ENCODE peak calls at places on chromosomes 6 and 20, in ten cellular contexts. A is cardiac muscle cell; N is CD8-positive, alpha-beta T cell; Z is pancreas; S is iPS DF 6.9; I is effector memory CD4-positive, alpha-beta T cell; Q is HCT116; T is left ventricle myocardium inferior; L is tibial nerve; F is OCI-LY7. K is an unnamed sample.

GRCh38 chr20:25281541-25281991 is 33.7 kb downstream of the PYGB start:
- DNase-seq in S (no peak), I (no peak), A (no peak), T (peak), Z (no peak), N (no peak), Q (no peak), L (no peak), F (peak), K (no peak)

GRCh38 chr6:22003219-22003779 is 293.5 kb downstream of the PRL start:
- DNase-seq in A (no peak), S (no peak), N (no peak), F (no peak), Z (no peak), I (no peak), T (no peak), L (no peak), Q (no peak), K (no peak)

GRCh38 chr20:38129248-38129865 is 35.7 kb downstream of the TGM2 start:
- DNase-seq in L (no peak), Q (no peak), I (no peak), T (no peak), N (no peak), A (no peak), Z (no peak), S (no peak), F (no peak), K (no peak)

GRCh38 chr6:117494694-117495318 is 12.3 kb downstream of the DCBLD1 start:
- DNase-seq in T (no peak), A (no peak), Z (no peak), L (no peak), N (no peak), S (no peak), Q (no peak), I (no peak), F (no peak), K (no peak)

GRCh38 chr6:135940783-135941182 is 89.3 kb downstream of the PDE7B start:
- DNase-seq in F (no peak), L (no peak), N (no peak), S (no peak), A (no peak), Z (no peak), T (no peak), Q (no peak), I (no peak), K (no peak)

GRCh38 chr6:40713002-40713719 is 126.0 kb upstream of the LRFN2 start:
- DNase-seq in Z (no peak), A (no peak), Q (no peak), F (no peak), I (no peak), N (no peak), S (no peak), L (no peak), T (no peak), K (no peak)

GRCh38 chr6:160279850-160280249 is 21.2 kb upstream of the SLC22A2 start:
- DNase-seq in S (no peak), Z (no peak), A (no peak), N (no peak), F (no peak), I (no peak), L (no peak), Q (no peak), T (no peak), K (peak)

GRCh38 chr20:44616604-44616964 is 34.2 kb downstream of the PKIG start:
- DNase-seq in S (no peak), L (no peak), T (peak), F (no peak), Q (no peak), N (no peak), A (no peak), Z (no peak), I (no peak), K (no peak)

GRCh38 chr6:41439524-41440418 is 104.4 kb downstream of the NCR2 start:
- DNase-seq in L (no peak), N (no peak), Z (no peak), Q (no peak), A (peak), F (peak), I (no peak), S (no peak), T (no peak), K (no peak)

GRCh38 chr6:121826156-121826810 is 390.8 kb downstream of the GJA1 start:
- DNase-seq in T (no peak), N (no peak), L (no peak), A (peak), F (no peak), Q (peak), Z (no peak), I (no peak), S (no peak), K (peak)

GRCh38 chr6:44053760-44054556 is 73.3 kb downstream of the MRPL14 start:
- DNase-seq in N (no peak), Z (no peak), F (no peak), Q (no peak), T (no peak), A (peak), S (no peak), I (no peak), L (no peak), K (no peak)

GRCh38 chr20:24673678-24674570 is 204.5 kb downstream of the SYNDIG1 start:
- DNase-seq in N (no peak), T (no peak), L (no peak), S (no peak), Q (no peak), F (no peak), A (peak), Z (no peak), I (no peak), K (no peak)

GRCh38 chr6:164013480-164014208 is 599.1 kb downstream of the QKI start:
- DNase-seq in N (no peak), T (no peak), L (no peak), S (no peak), Q (no peak), Z (no peak), F (no peak), I (no peak), A (peak), K (no peak)

GRCh38 chr6:89412071-89413005 is at the start of gene RRAGD:
- DNase-seq in A (peak), Q (peak), F (peak), Z (peak), S (no peak), I (peak), T (peak), N (peak), L (peak), K (no peak)

GRCh38 chr6:101395345-101395744 is 1.8 kb downstream of the GRIK2 start:
- DNase-seq in I (no peak), L (no peak), A (no peak), N (no peak), Q (no peak), F (no peak), Z (no peak), S (no peak), T (no peak), K (no peak)

GRCh38 chr20:6480328-6481030 is 287.0 kb upstream of the BMP2 start:
- DNase-seq in N (no peak), S (no peak), F (no peak), Z (no peak), T (no peak), Q (no peak), I (no peak), L (no peak), A (no peak), K (no peak)

GRCh38 chr6:110513001-110513400 is 36.6 kb upstream of the SLC22A16 start:
- DNase-seq in N (no peak), T (no peak), A (peak), I (no peak), L (no peak), Z (no peak), S (no peak), F (no peak), Q (no peak), K (no peak)

GRCh38 chr6:113960795-113961194 is 10.2 kb downstream of the HDAC2 start:
- DNase-seq in L (no peak), Q (no peak), S (no peak), T (no peak), I (no peak), F (no peak), A (no peak), Z (no peak), N (no peak), K (no peak)

GRCh38 chr6:43698584-43699349 is 11.2 kb upstream of the MRPS18A start:
- DNase-seq in A (peak), F (no peak), T (peak), N (no peak), Z (peak), S (no peak), L (peak), Q (no peak), I (no peak), K (no peak)

GRCh38 chr6:155246825-155247224 is 17.0 kb upstream of the CLDN20 start:
- DNase-seq in N (no peak), A (no peak), I (no peak), Q (no peak), T (no peak), L (no peak), F (no peak), S (no peak), Z (no peak), K (no peak)

GRCh38 chr6:155247618-155248017 is 16.2 kb upstream of the CLDN20 start:
- DNase-seq in Q (no peak), F (no peak), Z (no peak), N (no peak), A (no peak), T (no peak), I (no peak), S (no peak), L (no peak), K (peak)

GRCh38 chr6:155250701-155251381 is 13.0 kb upstream of the CLDN20 start:
- DNase-seq in N (no peak), L (no peak), A (no peak), F (no peak), Z (no peak), Q (no peak), I (no peak), T (no peak), S (no peak), K (no peak)

GRCh38 chr6:155245871-155246270 is 17.9 kb upstream of the CLDN20 start:
- DNase-seq in T (no peak), Z (no peak), A (no peak), F (no peak), L (no peak), N (no peak), Q (no peak), I (no peak), S (no peak), K (no peak)

DNA sequence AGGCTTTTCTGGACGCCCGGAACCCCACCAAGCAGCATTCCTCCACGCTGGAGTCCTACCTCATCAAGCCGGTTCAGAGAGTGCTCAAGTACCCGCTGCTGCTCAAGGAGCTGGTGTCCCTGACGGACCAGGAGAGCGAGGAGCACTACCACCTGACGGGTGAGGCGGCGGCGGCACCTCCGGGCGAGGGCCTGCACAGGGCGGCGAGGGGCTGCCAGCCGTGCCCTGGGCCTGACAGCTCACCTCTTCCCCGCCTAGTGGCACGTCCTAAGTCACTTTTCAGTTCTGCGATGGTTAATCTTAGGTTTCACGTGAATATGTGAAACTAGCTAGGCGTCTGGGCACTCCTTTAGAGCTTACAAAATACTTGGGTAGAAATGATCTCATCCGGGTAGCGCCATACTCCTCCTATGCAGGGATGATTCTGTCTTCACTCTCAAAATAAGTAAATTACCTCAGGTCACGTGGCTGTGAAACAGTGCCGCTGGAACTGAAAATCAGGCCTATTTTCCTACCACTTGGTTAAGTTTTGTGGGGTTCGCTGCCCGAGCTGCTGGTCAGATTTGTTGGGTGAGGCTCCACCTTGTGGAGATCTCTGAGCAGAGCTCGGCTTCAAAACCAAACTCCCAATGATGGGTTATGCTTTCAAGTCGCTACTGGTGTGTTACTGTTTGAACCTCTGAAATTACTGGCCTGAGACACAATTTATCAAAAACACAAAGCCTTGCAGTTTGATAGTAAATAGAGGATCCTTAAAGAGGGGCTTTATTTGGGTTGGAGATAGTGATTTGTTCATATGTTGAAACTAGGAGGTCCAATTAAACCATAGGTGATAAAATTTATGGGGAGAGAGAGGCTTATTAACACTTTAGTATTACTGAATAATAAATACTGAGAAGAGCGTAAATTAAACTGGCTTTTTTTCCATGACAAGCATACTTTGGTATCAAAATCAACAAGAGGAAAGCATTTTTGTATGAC is 15.5 kb upstream of the CLDN20 start:
- DNase-seq in S (no peak), N (no peak), A (peak), T (no peak), Z (no peak), Q (peak), L (peak), I (no peak), F (peak), K (peak)
- H3K27ac ChIP-seq in S (no peak), N (no peak), A (no peak), T (no peak), Z (no peak), Q (no peak), L (no peak), I (no peak), F (no peak), K (peak)

DNA sequence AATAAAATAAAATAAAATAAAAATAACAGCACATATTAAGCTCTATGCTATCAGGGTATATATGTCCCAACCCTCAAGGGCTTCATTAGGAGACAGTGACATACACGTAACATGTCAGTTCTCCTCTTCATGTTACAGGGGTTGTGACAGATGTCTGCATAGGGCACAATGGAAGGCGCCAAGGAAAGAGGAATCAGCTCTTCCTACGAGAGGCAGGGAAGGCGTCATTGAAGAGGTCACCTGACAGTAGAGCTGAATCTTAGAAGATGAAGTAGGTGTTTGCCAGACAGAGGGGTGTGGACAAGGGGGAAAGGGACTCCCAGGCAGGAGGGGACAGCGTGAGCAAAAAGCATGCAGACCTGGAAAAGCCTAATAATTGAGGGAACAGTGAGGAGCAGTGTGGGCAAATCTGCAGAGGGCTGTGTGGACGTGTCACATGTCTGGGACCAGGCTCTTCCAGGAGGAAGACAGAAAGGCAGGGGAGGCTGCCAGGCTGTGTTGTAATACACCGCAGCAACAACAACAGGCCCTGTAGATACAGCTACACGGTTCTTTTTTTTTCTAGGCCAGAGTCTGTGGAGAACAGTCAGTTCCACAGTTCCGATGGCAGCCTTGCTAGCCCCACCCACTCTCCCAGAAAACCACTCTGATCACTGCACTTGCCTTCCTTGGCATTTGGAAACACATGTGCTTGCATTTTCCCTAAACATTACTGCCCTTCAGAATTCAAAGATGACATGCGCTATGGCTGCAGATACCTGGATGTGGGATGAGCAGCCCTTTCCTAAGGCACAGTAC is 2.5 kb upstream of the FKBP5 start:
- DNase-seq in Q (no peak), Z (peak), F (no peak), I (no peak), S (no peak), A (peak), L (peak), N (no peak), T (peak), K (no peak)
- H3K27ac ChIP-seq in Q (no peak), Z (peak), F (no peak), I (no peak), S (no peak), A (no peak), L (peak), N (no peak), T (peak), K (no peak)

DNA sequence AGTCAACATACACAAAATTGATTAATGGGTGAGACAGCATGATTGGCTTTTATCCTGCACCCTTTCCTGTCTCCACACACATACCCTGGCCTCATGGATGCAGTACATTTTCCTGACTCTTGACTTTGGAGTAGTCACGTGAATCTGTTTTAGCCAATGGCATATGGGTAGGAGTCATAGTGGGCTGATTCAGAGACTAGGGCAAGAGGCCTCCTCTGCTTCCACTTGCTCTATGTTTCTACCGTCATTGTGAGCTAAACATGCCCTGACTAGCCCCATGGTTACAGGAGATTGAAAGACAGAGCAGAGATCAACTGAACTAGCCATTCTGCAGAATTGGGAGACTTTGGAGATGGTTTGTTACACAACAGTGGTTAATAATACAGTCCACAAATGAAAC is 850.0 kb downstream of the DHX35 start:
- DNase-seq in A (no peak), Z (no peak), T (no peak), N (no peak), Q (no peak), S (no peak), I (no peak), L (no peak), F (no peak), K (peak)
- H3K27ac ChIP-seq in A (no peak), Z (no peak), T (no peak), N (no peak), Q (no peak), S (no peak), I (no peak), L (no peak), F (no peak), K (peak)

GRCh38 chr6:111796310-111796918 is 76.8 kb downstream of the FYN start:
- DNase-seq in F (no peak), S (no peak), L (no peak), T (no peak), A (no peak), N (no peak), Q (no peak), I (no peak), Z (no peak), K (no peak)
- H3K27ac ChIP-seq in F (no peak), S (no peak), L (no peak), T (no peak), A (no peak), N (no peak), Q (no peak), I (no peak), Z (no peak), K (no peak)

GRCh38 chr6:106256201-106256968 is 69.2 kb downstream of the ATG5 start:
- DNase-seq in Z (no peak), T (no peak), S (no peak), A (no peak), N (no peak), I (no peak), Q (no peak), L (no peak), F (no peak), K (no peak)
- H3K27ac ChIP-seq in Z (no peak), T (no peak), S (no peak), A (no peak), N (no peak), I (no peak), Q (no peak), L (no peak), F (no peak), K (peak)

K was measured in epithelial cell of prostate.